ENCODE peak calls at places on chromosome 13, in eight cellular contexts. K is amniotic stem cell; S is fibroblast of the conjunctiva; X is heart left ventricle; T is neural crest cell; Y is SHP77; A is activated CD4-positive, CD25-positive, alpha-beta regulatory T cell treated with anti-CD3 and anti-CD28 coated beads, Interleukin-2, amount 50 U/mL, for 16 hours; N is stimulated activated CD4-positive, alpha-beta T cell treated with anti-CD3 and anti-CD28 coated beads, Interleukin-2, amount 100 ng/mL, for 24 hours. U is an unnamed sample.

GRCh38 chr13:87094646-87095045 is 576.5 kb upstream of the SLITRK5 start:
- DNase-seq in K (no peak), S (no peak), X (no peak), T (no peak), Y (no peak), A (no peak), N (no peak), U (peak; percentile 18)

GRCh38 chr13:86052141-86052540 is 252.9 kb upstream of the SLITRK6 start:
- DNase-seq in K (no peak), S (no peak), X (no peak), T (no peak), Y (no peak), A (no peak), N (no peak), U (no peak)

GRCh38 chr13:53159439-53159838 is 130.8 kb downstream of the OLFM4 start:
- DNase-seq in K (no peak), S (no peak), X (no peak), T (no peak), Y (no peak), A (no peak), N (no peak), U (no peak)

GRCh38 chr13:113854238-113855011 is 9.5 kb downstream of the GAS6 start:
- DNase-seq in K (no peak), S (no peak), X (peak; percentile 63), T (no peak), Y (no peak), A (no peak), N (no peak), U (no peak)

GRCh38 chr13:71714802-71715375 is 152.1 kb downstream of the DACH1 start:
- DNase-seq in K (no peak), S (no peak), X (no peak), T (no peak), Y (no peak), A (no peak), N (no peak), U (no peak)

GRCh38 chr13:93771782-93772181 is 545.2 kb downstream of the GPC6 start:
- DNase-seq in K (no peak), S (no peak), X (no peak), T (no peak), Y (no peak), A (no peak), N (no peak), U (no peak)

GRCh38 chr13:51125495-51126226 is 14.6 kb upstream of the C13orf42 start:
- DNase-seq in K (peak; percentile 21), S (peak; percentile 46), X (peak; percentile 35), T (peak; percentile 57), Y (peak; percentile 65), A (peak; percentile 10), N (peak; percentile 52), U (no peak)

GRCh38 chr13:99347911-99348451 is 40.8 kb upstream of the GPR183 start:
- DNase-seq in K (no peak), S (no peak), X (no peak), T (no peak), Y (no peak), A (no peak), N (no peak), U (no peak)

U was measured in SK-N-MC.